ENCODE peak calls at places on chromosomes 7 and 10, in ten cellular contexts. X, G, Z, C, J, M, E, N, T and A are unnamed samples.

GRCh38 chr7:10973942-10974716 is 457 bp downstream of the PHF14 start:
- DNase-seq in X (peak), G (peak), Z (peak), C (no peak), J (no peak), M (peak), E (peak), N (no peak), T (peak), A (peak)

GRCh38 chr7:86954960-86955359 is 104.5 kb downstream of the ELAPOR2 start:
- DNase-seq in X (no peak), G (no peak), Z (no peak), C (no peak), J (no peak), M (no peak), E (no peak), N (no peak), T (no peak), A (no peak)

GRCh38 chr7:19713676-19714075 is 4.8 kb upstream of the POLR1F start:
- DNase-seq in X (peak), G (peak), Z (no peak), C (no peak), J (peak), M (peak), E (peak), N (peak), T (peak), A (peak)

GRCh38 chr7:14751461-14751860 is 151.1 kb downstream of the DGKB start:
- DNase-seq in X (no peak), G (no peak), Z (no peak), C (no peak), J (no peak), M (no peak), E (no peak), N (peak), T (no peak), A (no peak)

GRCh38 chr10:124092270-124093075 is 925 bp downstream of the CHST15 start:
- DNase-seq in X (peak), G (peak), Z (peak), C (peak), J (no peak), M (peak), E (peak), N (peak), T (peak), A (peak)

GRCh38 chr7:91264083-91264923 is at the start of gene FZD1:
- DNase-seq in X (peak), G (peak), Z (peak), C (peak), J (peak), M (peak), E (peak), N (peak), T (peak), A (peak)

GRCh38 chr7:16933296-16934248 is 51.8 kb upstream of the AGR3 start:
- DNase-seq in X (peak), G (no peak), Z (no peak), C (no peak), J (no peak), M (peak), E (no peak), N (no peak), T (no peak), A (no peak)

GRCh38 chr10:69801434-69802315 is at the start of gene COL13A1:
- DNase-seq in X (no peak), G (peak), Z (peak), C (peak), J (no peak), M (no peak), E (no peak), N (peak), T (peak), A (peak)

GRCh38 chr7:73735526-73735905 is 3.1 kb downstream of the ABHD11 start:
- DNase-seq in X (no peak), G (no peak), Z (no peak), C (no peak), J (no peak), M (no peak), E (no peak), N (no peak), T (no peak), A (no peak)

GRCh38 chr10:5775705-5776104 is 37.5 kb downstream of the GDI2 start:
- DNase-seq in X (no peak), G (no peak), Z (no peak), C (no peak), J (no peak), M (peak), E (peak), N (no peak), T (no peak), A (no peak)

GRCh38 chr7:17140421-17140820 is 158.0 kb upstream of the AHR start:
- DNase-seq in X (no peak), G (peak), Z (no peak), C (no peak), J (no peak), M (no peak), E (no peak), N (peak), T (peak), A (no peak)